ENCODE peak calls at places on chromosomes 7 and 10, in five cellular contexts. P, V, E, O and I are unnamed samples.

GRCh38 chr10:111801841-111802240 is 381.7 kb downstream of the GPAM start:
- DNase-seq in V (no peak), O (no peak), E (no peak), P (no peak), I (no peak)

GRCh38 chr10:48306870-48307531 is 524 bp downstream of the MAPK8 start:
- DNase-seq in P (peak; percentile 68), O (peak; percentile 11), V (peak; percentile 74), E (peak; percentile 36), I (peak; percentile 79)

GRCh38 chr10:27388761-27389399 is 115.2 kb upstream of the RAB18 start:
- DNase-seq in V (no peak), E (no peak), O (no peak), P (no peak), I (no peak)

GRCh38 chr7:125459038-125459437 is 529.4 kb upstream of the POT1 start:
- DNase-seq in O (no peak), P (no peak), V (no peak), E (no peak), I (no peak)

GRCh38 chr10:71638087-71638576 is 81.4 kb downstream of the C10orf105 start:
- DNase-seq in E (no peak), V (no peak), O (no peak), P (no peak), I (no peak)

GRCh38 chr10:33799281-33799943 is 464.9 kb upstream of the NRP1 start:
- DNase-seq in O (peak; percentile 29), P (no peak), E (peak; percentile 11), V (no peak), I (no peak)

GRCh38 chr7:907158-907980 is 31.0 kb downstream of the GET4 start:
- DNase-seq in O (no peak), V (peak; percentile 25), P (no peak), E (no peak), I (peak; percentile 62)

GRCh38 chr7:70142247-70142932 is 544.1 kb downstream of the AUTS2 start:
- DNase-seq in O (no peak), V (no peak), E (no peak), P (no peak), I (no peak)

GRCh38 chr7:14836006-14836405 is 66.5 kb downstream of the DGKB start:
- DNase-seq in V (no peak), E (no peak), O (no peak), P (no peak), I (no peak)

GRCh38 chr7:6271694-6272371 is 591 bp downstream of the CYTH3 start:
- DNase-seq in O (no peak), V (no peak), E (no peak), P (no peak), I (peak; percentile 25)

GRCh38 chr10:112136816-112137215 is 46.7 kb downstream of the GPAM start:
- DNase-seq in O (no peak), V (no peak), E (no peak), P (no peak), I (no peak)

GRCh38 chr10:113745374-113745773 is 6.1 kb upstream of the PLEKHS1 start:
- DNase-seq in E (no peak), O (no peak), V (no peak), P (no peak), I (no peak)

GRCh38 chr7:353746-354325 is 63.9 kb downstream of the FOXL3 start:
- DNase-seq in P (no peak), E (peak; percentile 62), O (no peak), V (peak; percentile 45), I (no peak)